ENCODE peak calls at places on chromosome 7, in nine cellular contexts. V, N, M, X, D, T, A, P and I are unnamed samples. For H3K9me3, the result is how much of the 10 kb centered on the place peaks cover.

GRCh38 chr7:155255071-155255470 is 42.6 kb upstream of the INSIG1 start:
- DNase-seq in V (no peak), D (no peak), M (no peak), P (no peak), X (no peak), T (no peak), N (no peak), A (no peak), I (no peak)

GRCh38 chr7:44391746-44392617 is 66.6 kb upstream of the CAMK2B start:
- DNase-seq in X (no peak), M (no peak), D (no peak), A (no peak), P (no peak), N (peak), T (no peak), V (no peak), I (no peak)

GRCh38 chr7:155738652-155739537 is 73.4 kb downstream of the SHH start:
- DNase-seq in D (peak), T (peak), M (peak), P (peak), A (peak), N (peak), X (peak), V (peak), I (peak)

GRCh38 chr7:128887169-128888038 is 23.1 kb downstream of the KCP start:
- DNase-seq in N (no peak), M (no peak), A (no peak), V (no peak), T (no peak), X (no peak), D (no peak), P (no peak), I (no peak)

GRCh38 chr7:56083150-56083785 is 9.5 kb downstream of the PHKG1 start:
- DNase-seq in D (peak), P (no peak), V (no peak), M (no peak), N (no peak), A (no peak), T (no peak), X (no peak), I (no peak)

GRCh38 chr7:4791738-4792536 is 16.5 kb downstream of the AP5Z1 start:
- DNase-seq in N (no peak), X (peak), V (peak), P (no peak), A (no peak), D (peak), M (peak), T (peak), I (peak)

GRCh38 chr7:31318308-31318707 is 22.2 kb downstream of the NEUROD6 start:
- DNase-seq in N (no peak), A (no peak), V (no peak), P (no peak), M (no peak), D (no peak), X (no peak), T (no peak), I (no peak)

GRCh38 chr7:25752967-25753791 is 398.8 kb upstream of the NFE2L3 start:
- DNase-seq in N (peak), D (peak), A (no peak), P (peak), X (no peak), T (no peak), M (no peak), V (no peak), I (no peak)

GRCh38 chr7:20152057-20152456 is 65.1 kb downstream of the MACC1 start:
- DNase-seq in P (no peak), X (no peak), M (no peak), N (no peak), V (no peak), T (no peak), D (no peak), A (no peak), I (no peak)

GRCh38 chr7:117777335-117778150 is 95.7 kb downstream of the CTTNBP2 start:
- DNase-seq in X (no peak), P (peak), N (no peak), A (peak), D (no peak), V (no peak), M (peak), T (no peak), I (no peak)

GRCh38 chr7:42493436-42494198 is 256.6 kb upstream of the GLI3 start:
- DNase-seq in X (peak), D (peak), P (peak), T (peak), V (no peak), M (peak), A (no peak), N (peak), I (no peak)

GRCh38 chr7:67590649-67591048 is 594.0 kb downstream of the TYW1 start:
- DNase-seq in A (no peak), V (no peak), T (no peak), N (no peak), D (no peak), P (no peak), X (no peak), M (no peak), I (no peak)

GRCh38 chr7:32155712-32156111 is 85.5 kb upstream of the PDE1C start:
- DNase-seq in V (no peak), T (no peak), P (no peak), A (no peak), N (no peak), X (no peak), D (no peak), M (no peak), I (no peak)

GRCh38 chr7:114789942-114790341 is 132.0 kb upstream of the MDFIC start:
- DNase-seq in P (peak), D (no peak), N (no peak), T (no peak), M (no peak), A (no peak), V (no peak), X (no peak), I (no peak)

GRCh38 chr7:14974688-14975087 is 72.1 kb upstream of the DGKB start:
- DNase-seq in D (no peak), A (no peak), T (no peak), N (no peak), M (no peak), P (no peak), X (no peak), V (no peak), I (no peak)

GRCh38 chr7:102890971-102891692 is 21.7 kb upstream of the LRRC17 start:
- DNase-seq in X (no peak), T (no peak), P (no peak), M (no peak), A (no peak), N (no peak), V (no peak), D (no peak), I (no peak)

GRCh38 chr7:3067193-3067592 is 23.5 kb upstream of the CARD11 start:
- DNase-seq in M (no peak), T (no peak), N (no peak), A (no peak), X (no peak), D (no peak), V (no peak), P (no peak), I (peak)

GRCh38 chr7:22110881-22111280 is 165.2 kb upstream of the CDCA7L start:
- DNase-seq in P (no peak), T (no peak), X (no peak), D (no peak), A (no peak), M (no peak), V (no peak), N (no peak), I (no peak)

GRCh38 chr7:42274052-42274451 is 37.0 kb upstream of the GLI3 start:
- DNase-seq in N (no peak), T (no peak), A (no peak), M (no peak), X (no peak), V (no peak), D (no peak), P (peak), I (no peak)

GRCh38 chr7:115099906-115100305 is 178.0 kb downstream of the MDFIC start:
- DNase-seq in A (no peak), V (no peak), N (no peak), X (no peak), T (no peak), D (no peak), P (peak), M (no peak), I (no peak)

GRCh38 chr7:33686001-33686591 is 219.2 kb upstream of the BMPER start:
- DNase-seq in M (no peak), D (peak), N (no peak), A (no peak), X (no peak), P (no peak), T (no peak), V (no peak), I (no peak)

GRCh38 chr7:55109384-55110167 is 90.8 kb downstream of the EGFR start:
- DNase-seq in X (peak), A (peak), P (peak), N (peak), V (no peak), T (no peak), D (no peak), M (no peak), I (no peak)

GRCh38 chr7:107169120-107170050 is 582 bp downstream of the HBP1 start:
- DNase-seq in T (peak), X (peak), N (peak), P (peak), V (peak), M (peak), D (peak), A (peak), I (peak)

GRCh38 chr7:143936087-143937009 is 1.3 kb downstream of the OR2F2 start:
- DNase-seq in T (no peak), M (no peak), A (no peak), X (no peak), V (no peak), P (peak), D (no peak), N (no peak), I (no peak)

GRCh38 chr7:2610898-2611297 is 20.9 kb upstream of the TTYH3 start:
- DNase-seq in V (no peak), X (no peak), A (no peak), D (no peak), P (no peak), N (no peak), T (no peak), M (no peak), I (no peak)

GRCh38 chr7:100856871-100857282 is 4.4 kb downstream of the SLC12A9 start:
- DNase-seq in P (no peak), D (peak), M (no peak), X (no peak), T (no peak), A (no peak), N (no peak), V (no peak), I (no peak)

GRCh38 chr7:130970696-130971095 is 236.7 kb upstream of the KLF14 start:
- DNase-seq in V (no peak), T (no peak), X (no peak), N (no peak), P (no peak), A (no peak), D (no peak), M (no peak), I (no peak)

GRCh38 chr7:144388950-144389349 is 14.5 kb downstream of the NOBOX start:
- DNase-seq in M (no peak), X (no peak), N (no peak), T (no peak), P (no peak), D (no peak), A (no peak), V (no peak), I (no peak)

GRCh38 chr7:136897676-136898075 is 29.2 kb downstream of the CHRM2 start:
- DNase-seq in X (no peak), A (no peak), M (no peak), V (no peak), P (no peak), D (no peak), N (no peak), T (no peak), I (no peak)

GRCh38 chr7:25069900-25070443 is 55.1 kb downstream of the CYCS start:
- DNase-seq in N (no peak), P (peak), A (peak), D (peak), T (peak), V (peak), M (peak), X (peak), I (peak)

GRCh38 chr7:112160130-112160770 is 45.9 kb downstream of the DOCK4 start:
- DNase-seq in X (no peak), V (no peak), P (peak), A (no peak), M (no peak), D (no peak), N (no peak), T (peak), I (no peak)

GRCh38 chr7:138889982-138890381 is 91.2 kb downstream of the KIAA1549 start:
- DNase-seq in X (no peak), P (no peak), N (no peak), V (no peak), T (no peak), A (no peak), D (no peak), M (no peak), I (no peak)

GRCh38 chr7:4209966-4210365 is 472.1 kb upstream of the FOXK1 start:
- DNase-seq in A (no peak), N (no peak), P (no peak), X (no peak), T (no peak), V (no peak), M (no peak), D (no peak), I (no peak)

GRCh38 chr7:29328050-29328449 is 133.5 kb downstream of the CHN2 start:
- DNase-seq in D (no peak), T (no peak), A (no peak), M (no peak), N (no peak), V (no peak), P (no peak), X (no peak), I (no peak)

GRCh38 chr7:111108526-111108925 is 17.6 kb downstream of the LRRN3 start:
- DNase-seq in T (no peak), V (no peak), M (no peak), P (peak), A (no peak), N (no peak), D (no peak), X (no peak), I (no peak)

GRCh38 chr7:148115308-148115707 is 475.3 kb upstream of the C7orf33 start:
- DNase-seq in M (no peak), P (no peak), V (no peak), A (no peak), T (no peak), D (no peak), X (no peak), N (no peak), I (no peak)

GRCh38 chr7:51621956-51622355 is 305.3 kb upstream of the COBL start:
- DNase-seq in A (no peak), V (no peak), D (no peak), X (no peak), T (no peak), M (no peak), P (no peak), N (no peak), I (no peak)

GRCh38 chr7:142088022-142088714 is 23.4 kb upstream of the MGAM2 start:
- DNase-seq in P (no peak), T (no peak), A (no peak), V (no peak), M (no peak), X (peak), N (peak), D (no peak), I (no peak)

DNA sequence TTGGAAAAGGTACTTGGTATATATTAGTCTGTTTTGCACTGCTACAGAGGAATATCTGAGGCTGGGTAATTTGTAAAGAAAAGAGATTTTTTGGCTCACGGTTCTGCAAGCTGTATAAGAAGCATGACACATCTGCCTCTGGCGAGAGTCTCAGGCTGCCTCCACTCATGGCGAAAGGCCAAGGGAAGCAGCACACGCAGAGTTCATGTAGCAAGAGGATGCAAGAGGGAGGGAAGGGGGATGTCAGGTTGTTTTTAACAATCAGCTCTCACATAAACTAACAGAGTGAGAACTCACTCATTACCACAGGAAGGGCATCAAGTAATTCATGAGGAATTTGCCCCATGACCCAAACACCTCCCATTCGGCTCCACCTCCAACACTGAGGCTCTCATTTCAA is 484.8 kb upstream of the DPP6 start:
- DNase-seq in M (no peak), T (peak), X (no peak), D (peak), P (peak), A (no peak), V (no peak), N (peak), I (no peak)
- H3K27ac ChIP-seq in M (no peak), T (peak), X (no peak), D (no peak), P (no peak), A (no peak), V (no peak), N (no peak), I (no peak)

GRCh38 chr7:91162415-91162814 is 101.8 kb upstream of the FZD1 start:
- DNase-seq in V (no peak), T (no peak), M (no peak), N (no peak), D (no peak), A (no peak), P (no peak), X (no peak), I (no peak)

GRCh38 chr7:91164531-91164930 is 99.7 kb upstream of the FZD1 start:
- DNase-seq in P (no peak), M (no peak), T (no peak), V (no peak), A (no peak), X (no peak), D (no peak), N (no peak), I (no peak)

GRCh38 chr7:91168766-91169518 is 95.3 kb upstream of the FZD1 start:
- DNase-seq in X (no peak), A (no peak), M (no peak), T (no peak), N (no peak), D (no peak), P (no peak), V (no peak), I (no peak)

GRCh38 chr7:91165846-91166230 is 98.4 kb upstream of the FZD1 start:
- DNase-seq in M (no peak), T (no peak), V (no peak), N (no peak), P (no peak), A (no peak), D (no peak), X (no peak), I (no peak)

DNA sequence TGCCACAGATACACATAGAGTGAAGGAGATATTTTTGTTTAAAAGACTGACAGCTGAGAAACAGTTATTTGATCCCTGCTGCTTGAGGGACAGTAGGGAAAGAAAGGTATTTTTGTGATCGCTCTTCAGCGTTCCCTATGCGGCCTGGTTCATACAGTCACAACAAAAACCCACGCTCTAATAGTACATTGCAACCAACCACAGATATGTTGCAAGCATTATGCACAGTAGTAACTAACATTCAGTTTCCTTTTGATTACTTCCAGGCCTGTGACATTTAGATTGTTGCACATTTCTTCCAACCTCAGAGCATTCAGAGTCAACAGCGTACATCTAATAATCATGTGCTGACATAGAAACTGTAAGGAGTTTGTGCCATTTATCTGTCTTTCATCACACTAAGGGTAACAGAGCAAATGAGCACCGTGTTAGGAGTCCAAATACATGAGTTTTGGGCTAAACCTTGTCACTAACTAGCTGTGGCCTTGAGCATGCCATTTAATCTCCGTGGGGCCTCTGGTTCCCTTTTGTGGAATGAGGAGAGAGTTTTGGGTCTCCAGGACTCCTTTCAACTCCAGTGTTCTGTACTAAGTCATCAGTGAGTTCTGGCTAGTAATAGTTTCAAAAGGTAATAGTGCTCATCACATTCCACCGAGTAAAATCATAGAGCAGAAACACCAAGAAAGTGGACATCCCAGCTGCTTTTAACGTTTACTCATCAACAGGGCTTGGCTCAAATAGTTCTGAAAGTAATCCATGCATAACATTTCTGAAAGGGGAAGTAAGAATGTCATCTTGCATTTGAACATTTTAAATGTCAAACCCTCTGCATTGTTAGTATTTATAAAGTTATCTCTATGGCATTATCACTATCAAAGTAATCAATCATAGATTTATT is 99.0 kb upstream of the FZD1 start:
- DNase-seq in T (no peak), M (no peak), A (peak), N (no peak), D (no peak), X (no peak), V (no peak), P (peak), I (no peak)
- H3K4me3 ChIP-seq in T (no peak), M (no peak), A (no peak), N (no peak), D (no peak), X (no peak), V (no peak), P (no peak), I (no peak)

GRCh38 chr7:265998-266850 is 23.7 kb upstream of the FOXL3 start:
- DNase-seq in N (no peak), T (no peak), P (no peak), M (no peak), A (no peak), V (no peak), D (peak), X (no peak), I (no peak)
- H3K9me3 ChIP-seq in N (under half), T (under half), P (under half), M (under half), A (under half), V (under half), D (under half), X (under half), I (under half)

GRCh38 chr7:27138987-27139334 is 4.5 kb downstream of the HOXA5 start:
- DNase-seq in T (no peak), M (no peak), A (no peak), D (no peak), X (no peak), N (peak), P (no peak), V (no peak), I (no peak)

GRCh38 chr7:27139335-27140107 is 4.0 kb downstream of the HOXA5 start:
- DNase-seq in N (peak), A (no peak), P (peak), D (peak), M (no peak), V (no peak), T (no peak), X (no peak), I (no peak)

GRCh38 chr7:27140108-27140842 is 3.2 kb downstream of the HOXA5 start:
- DNase-seq in X (no peak), T (no peak), A (no peak), D (no peak), V (no peak), N (peak), P (peak), M (peak), I (no peak)

GRCh38 chr7:27141138-27141537 is 2.3 kb downstream of the HOXA5 start:
- DNase-seq in P (peak), N (peak), D (no peak), X (no peak), V (no peak), M (no peak), T (no peak), A (no peak), I (no peak)

DNA sequence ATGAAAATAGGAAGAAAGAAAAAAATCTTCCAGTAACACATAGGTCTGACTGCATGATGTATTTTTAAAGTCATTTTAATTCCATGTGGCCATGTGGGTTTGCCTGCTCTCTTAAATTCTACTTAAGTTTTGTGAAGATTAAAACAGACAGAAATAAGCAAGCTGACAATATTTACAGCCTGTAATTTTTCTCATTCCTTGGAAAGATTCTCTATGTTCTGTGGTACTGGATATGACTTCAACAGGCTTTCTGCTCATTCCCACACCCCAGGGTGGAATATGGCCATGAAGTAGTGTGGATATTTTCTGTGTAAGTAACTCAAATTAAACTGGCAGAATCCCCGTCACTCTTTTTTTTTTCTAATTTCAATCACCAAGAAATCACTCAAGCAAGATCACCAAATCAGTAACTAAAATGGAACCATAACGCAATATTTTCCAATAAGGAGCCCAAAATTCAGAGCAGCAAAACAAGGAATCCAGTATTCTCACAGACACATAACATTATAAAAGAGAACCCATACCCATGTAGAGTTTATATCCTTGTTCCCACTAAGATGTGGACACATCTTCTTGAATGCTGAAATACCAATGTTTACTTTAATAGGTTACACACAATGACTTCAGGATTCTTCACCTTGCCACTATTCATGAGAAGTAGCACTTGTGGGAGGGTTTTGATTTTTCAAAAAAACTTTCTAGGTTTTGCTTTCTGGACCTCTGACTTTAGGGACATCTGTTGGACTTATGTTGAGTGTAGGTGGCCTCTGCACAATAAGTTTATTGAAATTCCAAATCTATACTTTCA is 5.7 kb downstream of the HOXA5 start:
- DNase-seq in N (peak), T (no peak), D (no peak), P (peak), V (no peak), M (no peak), A (no peak), X (no peak), I (no peak)
- H3K27ac ChIP-seq in N (peak), T (peak), D (peak), P (peak), V (no peak), M (peak), A (no peak), X (peak), I (no peak)